ENCODE peak calls at places on chromosomes 16 and 17, in five cellular contexts. F, T, K, B and U are unnamed samples.

GRCh38 chr17:27294689-27295630 is 1.0 kb downstream of the WSB1 start:
- DNase-seq in F (peak; percentile 83), T (peak; percentile 64), K (no peak), B (peak; percentile 94), U (peak; percentile 61)

GRCh38 chr17:51389875-51390274 is 129.5 kb downstream of the UTP18 start:
- DNase-seq in F (no peak), T (no peak), K (no peak), B (no peak), U (no peak)

GRCh38 chr17:61009619-61010018 is 332.0 kb downstream of the BCAS3 start:
- DNase-seq in F (no peak), T (peak; percentile 10), K (no peak), B (peak; percentile 42), U (no peak)

GRCh38 chr17:11899494-11899893 is 97.8 kb downstream of the ZNF18 start:
- DNase-seq in F (no peak), T (no peak), K (no peak), B (peak; percentile 2), U (no peak)

GRCh38 chr17:30821751-30822723 is 2.5 kb downstream of the CRLF3 start:
- DNase-seq in F (no peak), T (no peak), K (no peak), B (no peak), U (no peak)

GRCh38 chr16:19522369-19523159 is 666 bp upstream of the GDE1 start:
- DNase-seq in F (no peak), T (no peak), K (no peak), B (no peak), U (no peak)

GRCh38 chr17:38579934-38580333 is 25.8 kb downstream of the SRCIN1 start:
- DNase-seq in F (peak; percentile 44), T (no peak), K (no peak), B (peak; percentile 66), U (no peak)

GRCh38 chr17:49603720-49604119 is 28.0 kb downstream of the NXPH3 start:
- DNase-seq in F (no peak), T (no peak), K (no peak), B (peak; percentile 72), U (no peak)

GRCh38 chr17:74385201-74385600 is 17.9 kb downstream of the GPR142 start:
- DNase-seq in F (no peak), T (no peak), K (peak; percentile 21), B (no peak), U (no peak)

GRCh38 chr16:83990492-83990891 is 22.4 kb downstream of the NECAB2 start:
- DNase-seq in F (no peak), T (no peak), K (no peak), B (no peak), U (peak; percentile 21)
- H3K36me3 ChIP-seq in F (no peaks in the 10 kb centered on the region), T (no peaks in the 10 kb centered on the region), K (no peaks in the 10 kb centered on the region), B (no peaks in the 10 kb centered on the region), U (no peaks in the 10 kb centered on the region)

GRCh38 chr17:17134952-17135340 is 71.2 kb downstream of the PLD6 start:
- DNase-seq in F (no peak), T (no peak), K (peak; percentile 9), B (no peak), U (no peak)

GRCh38 chr17:17139972-17140589 is 66.1 kb downstream of the PLD6 start:
- DNase-seq in F (peak; percentile 20), T (no peak), K (no peak), B (no peak), U (no peak)

GRCh38 chr17:17141279-17141678 is 64.9 kb downstream of the PLD6 start:
- DNase-seq in F (no peak), T (no peak), K (no peak), B (no peak), U (no peak)

GRCh38 chr17:17140590-17140980 is 65.5 kb downstream of the PLD6 start:
- DNase-seq in F (peak; percentile 79), T (no peak), K (no peak), B (peak; percentile 55), U (no peak)

DNA sequence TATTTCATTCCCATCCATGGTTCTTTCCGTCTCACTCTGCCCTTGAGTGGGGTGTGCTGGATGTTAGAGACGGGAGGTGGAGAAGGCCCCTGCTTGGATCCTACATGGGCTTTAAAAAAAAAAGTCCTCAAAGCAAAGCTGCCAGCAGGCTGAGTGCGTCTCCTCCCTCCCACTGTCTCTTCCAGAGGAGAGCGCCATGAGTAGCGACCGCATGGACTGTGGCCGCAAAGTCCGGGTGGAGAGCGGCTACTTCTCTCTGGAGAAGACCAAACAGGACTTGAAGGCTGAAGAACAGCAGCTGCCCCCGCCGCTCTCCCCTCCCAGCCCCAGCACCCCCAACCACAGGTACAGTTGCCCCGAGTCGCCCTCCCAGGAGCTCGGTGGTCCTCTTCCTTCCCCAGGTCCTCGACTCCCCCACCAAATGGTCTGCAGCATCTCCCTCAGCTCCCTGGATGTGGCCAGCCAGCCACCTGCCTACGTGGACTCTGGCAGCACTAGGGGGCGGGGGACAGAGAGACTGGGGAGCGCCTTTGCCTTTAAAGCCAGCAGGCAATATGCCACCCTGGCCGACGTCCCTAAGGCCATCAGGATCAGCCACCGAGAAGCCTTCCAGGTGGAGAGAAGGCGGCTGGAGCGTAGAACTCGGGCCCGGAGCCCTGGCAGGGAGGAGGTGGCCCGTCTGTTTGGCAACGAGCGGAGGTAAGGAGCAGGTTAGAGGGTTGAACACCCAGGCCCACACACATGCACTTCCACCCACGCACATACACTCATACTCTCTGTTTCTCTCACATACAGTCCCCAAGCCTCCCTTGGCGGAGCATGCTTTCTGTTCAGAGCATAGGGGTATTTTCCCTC is 68.2 kb downstream of the PLD6 start:
- DNase-seq in F (no peak), T (no peak), K (peak; percentile 37), B (no peak), U (no peak)
- H3K36me3 ChIP-seq in F (peaks cover 34% of the 10 kb centered on the region), T (peaks cover 41% of the 10 kb centered on the region), K (peaks cover 3% of the 10 kb centered on the region), B (peaks cover 34% of the 10 kb centered on the region), U (peaks cover 12% of the 10 kb centered on the region)

GRCh38 chr16:27526169-27526568 is 23.5 kb downstream of the GTF3C1 start:
- DNase-seq in F (no peak), T (no peak), K (no peak), B (peak; percentile 24), U (no peak)

GRCh38 chr16:27531186-27531585 is 18.5 kb downstream of the GTF3C1 start:
- DNase-seq in F (no peak), T (no peak), K (no peak), B (no peak), U (no peak)

GRCh38 chr16:27529962-27530361 is 19.8 kb downstream of the GTF3C1 start:
- DNase-seq in F (no peak), T (no peak), K (no peak), B (peak; percentile 50), U (no peak)

GRCh38 chr16:27532088-27532810 is 17.5 kb downstream of the GTF3C1 start:
- DNase-seq in F (no peak), T (no peak), K (no peak), B (no peak), U (no peak)

GRCh38 chr16:27528294-27528693 is 21.4 kb downstream of the GTF3C1 start:
- DNase-seq in F (no peak), T (no peak), K (no peak), B (no peak), U (no peak)
- H3K36me3 ChIP-seq in F (peaks cover 19% of the 10 kb centered on the region), T (peaks cover 28% of the 10 kb centered on the region), K (peaks cover 12% of the 10 kb centered on the region), B (peaks cover 45% of the 10 kb centered on the region), U (peaks cover 4% of the 10 kb centered on the region)

GRCh38 chr16:67389911-67390815 is 3.1 kb downstream of the TPPP3 start:
- DNase-seq in F (no peak), T (no peak), K (no peak), B (no peak), U (peak; percentile 85)
- H3K36me3 ChIP-seq in F (no peaks in the 10 kb centered on the region), T (no peaks in the 10 kb centered on the region), K (no peaks in the 10 kb centered on the region), B (no peaks in the 10 kb centered on the region), U (no peaks in the 10 kb centered on the region)

GRCh38 chr16:58040945-58041627 is 15.5 kb downstream of the MMP15 start:
- DNase-seq in F (no peak), T (no peak), K (no peak), B (no peak), U (no peak)

GRCh38 chr16:58041628-58041955 is 16.0 kb downstream of the MMP15 start:
- DNase-seq in F (no peak), T (no peak), K (no peak), B (no peak), U (no peak)

GRCh38 chr16:58043571-58044155 is 18.1 kb downstream of the MMP15 start:
- DNase-seq in F (no peak), T (no peak), K (no peak), B (no peak), U (no peak)

GRCh38 chr16:58042886-58043515 is 17.4 kb downstream of the MMP15 start:
- DNase-seq in F (no peak), T (no peak), K (no peak), B (no peak), U (no peak)

GRCh38 chr16:58042001-58042885 is 16.7 kb downstream of the MMP15 start:
- DNase-seq in F (no peak), T (no peak), K (no peak), B (no peak), U (no peak)
- H3K36me3 ChIP-seq in F (no peaks in the 10 kb centered on the region), T (no peaks in the 10 kb centered on the region), K (peaks cover 6% of the 10 kb centered on the region), B (peaks cover 76% of the 10 kb centered on the region), U (no peaks in the 10 kb centered on the region)